ENCODE peak calls at places on chromosomes 6 and 20, in ten cellular contexts. B is testis, Z is endothelial cell of umbilical vein, T is left lung, C is tibial artery, Y is mammary epithelial cell, A is stomach, K is breast epithelium, S is psoas muscle, G is heart left ventricle. J is an unnamed sample.

GRCh38 chr6:70108230-70108629 is 194.7 kb downstream of the COL9A1 start:
- DNase-seq in K (no peak), B (no peak), C (no peak), Z (peak; percentile 26), S (no peak), Y (peak; percentile 8), G (no peak), T (no peak), A (no peak), J (no peak)

GRCh38 chr6:142885182-142885867 is 59.7 kb downstream of the HIVEP2 start:
- DNase-seq in B (peak; percentile 50), C (no peak), S (no peak), Y (peak; percentile 99), Z (peak; percentile 98), A (no peak), G (peak; percentile 48), T (peak; percentile 28), K (peak; percentile 26), J (peak; percentile 29)

GRCh38 chr20:24773168-24773567 is 175.9 kb upstream of the CST7 start:
- DNase-seq in Y (peak; percentile 42), Z (no peak), S (no peak), A (no peak), K (no peak), T (no peak), G (no peak), B (no peak), C (peak; percentile 17), J (no peak)

GRCh38 chr6:155693573-155694428 is 238.2 kb upstream of the NOX3 start:
- DNase-seq in G (no peak), A (peak; percentile 63), Z (no peak), B (no peak), S (no peak), K (no peak), T (no peak), C (no peak), Y (no peak), J (peak; percentile 66)

GRCh38 chr20:63819224-63819917 is 11.7 kb downstream of the ZBTB46 start:
- DNase-seq in Z (peak; percentile 26), B (peak; percentile 55), G (no peak), C (no peak), K (no peak), Y (no peak), S (no peak), T (no peak), A (no peak), J (peak; percentile 62)

GRCh38 chr6:25972128-25972527 is 9.5 kb downstream of the TRIM38 start:
- DNase-seq in B (no peak), A (no peak), S (no peak), G (no peak), K (no peak), Z (no peak), C (no peak), T (no peak), Y (no peak), J (no peak)

GRCh38 chr6:146850238-146850896 is 251.6 kb downstream of the ADGB start:
- DNase-seq in Z (no peak), A (no peak), S (no peak), K (no peak), B (no peak), T (no peak), C (no peak), G (no peak), Y (peak; percentile 32), J (no peak)

GRCh38 chr6:131949909-131950766 is 1.0 kb downstream of the CCN2 start:
- DNase-seq in A (peak; percentile 80), K (peak; percentile 81), S (peak; percentile 73), Y (peak; percentile 85), T (peak; percentile 73), C (peak; percentile 89), Z (peak; percentile 55), G (peak; percentile 80), B (peak; percentile 88), J (peak; percentile 80)

GRCh38 chr6:18386302-18386976 is 711 bp upstream of the RNF144B start:
- DNase-seq in T (no peak), Z (peak; percentile 87), C (peak; percentile 73), S (no peak), B (peak; percentile 39), A (peak; percentile 70), K (peak; percentile 70), G (peak; percentile 59), Y (no peak), J (no peak)

GRCh38 chr6:36373368-36374009 is 14.0 kb downstream of the ETV7 start:
- DNase-seq in S (no peak), Z (no peak), B (peak; percentile 67), T (no peak), G (no peak), K (peak; percentile 31), C (no peak), Y (peak; percentile 78), A (no peak), J (no peak)

GRCh38 chr6:132483779-132484679 is 28.9 kb downstream of the STX7 start:
- DNase-seq in S (no peak), Y (peak; percentile 39), A (no peak), C (no peak), Z (peak; percentile 71), K (no peak), G (peak; percentile 42), B (peak; percentile 30), T (no peak), J (no peak)

DNA sequence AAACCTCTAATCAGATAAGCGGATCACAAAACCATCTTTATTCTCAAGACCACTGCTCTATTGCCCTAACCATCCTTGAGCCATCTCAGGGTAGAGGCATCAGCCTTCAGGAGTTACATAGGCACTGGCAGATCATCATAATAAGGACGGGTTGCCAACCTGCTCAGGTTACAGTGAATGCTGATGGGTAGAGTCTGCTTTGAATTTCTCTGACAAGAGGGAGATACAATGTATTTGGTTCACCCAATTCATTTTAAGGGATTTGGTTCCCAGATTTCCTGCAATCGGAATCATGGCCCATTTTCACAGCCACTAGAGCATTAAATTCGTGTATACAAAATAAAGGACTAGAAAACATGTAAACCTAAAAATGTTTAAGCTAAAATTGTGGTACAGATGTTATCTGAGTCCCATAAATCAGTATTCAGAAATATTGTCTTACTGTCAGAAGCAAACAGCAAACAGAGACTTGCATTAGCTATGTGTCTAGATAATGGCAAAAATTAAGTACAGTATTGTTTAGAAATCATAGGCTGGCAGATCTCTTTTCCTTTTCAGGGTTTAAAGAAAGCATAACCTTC is 41.9 kb upstream of the TMEM170B start:
- DNase-seq in K (no peak), G (no peak), Z (no peak), C (no peak), S (no peak), B (no peak), T (no peak), Y (no peak), A (no peak), J (no peak)
- TF ChIP-seq CTCF in K (no peak), G (no peak), Z (no peak), C (no peak), S (no peak), B (no peak), T (no peak), Y (no peak), A (no peak), J (no peak)

GRCh38 chr6:125474061-125474460 is 172.3 kb upstream of the HDDC2 start:
- DNase-seq in B (no peak), K (no peak), G (no peak), Z (no peak), S (no peak), T (no peak), Y (no peak), A (no peak), C (no peak), J (no peak)

GRCh38 chr6:125477141-125477540 is 175.4 kb upstream of the HDDC2 start:
- DNase-seq in Z (no peak), S (no peak), C (no peak), K (no peak), B (no peak), A (no peak), T (no peak), G (no peak), Y (no peak), J (no peak)

GRCh38 chr6:125469915-125470314 is 168.1 kb upstream of the HDDC2 start:
- DNase-seq in C (no peak), A (no peak), Z (no peak), T (no peak), S (no peak), Y (no peak), G (no peak), B (no peak), K (no peak), J (no peak)

GRCh38 chr6:125471703-125472102 is 169.9 kb upstream of the HDDC2 start:
- DNase-seq in S (no peak), G (no peak), A (no peak), C (no peak), B (no peak), T (no peak), Y (no peak), K (no peak), Z (no peak), J (no peak)
- H3K4me1 ChIP-seq in S (no peaks in the 10 kb centered on the region), G (no peaks in the 10 kb centered on the region), A (no peaks in the 10 kb centered on the region), C (no peaks in the 10 kb centered on the region), B (no peaks in the 10 kb centered on the region), T (no peaks in the 10 kb centered on the region), Y (no peaks in the 10 kb centered on the region), K (no peaks in the 10 kb centered on the region), Z (no peaks in the 10 kb centered on the region), J (no peaks in the 10 kb centered on the region)

GRCh38 chr6:16352258-16352635 is 113.9 kb downstream of the GMPR start:
- DNase-seq in Z (peak; percentile 74), A (no peak), G (no peak), T (no peak), S (no peak), B (no peak), Y (no peak), C (no peak), K (no peak), J (no peak)
- H3K4me3 ChIP-seq in Z (no peak overlapping the region), A (no peak overlapping the region), G (no peak overlapping the region), T (no peak overlapping the region), S (no peak overlapping the region), B (no peak overlapping the region), Y (no peak overlapping the region), C (peak overlapping the region; percentile 21), K (no peak overlapping the region), J (no peak overlapping the region)

GRCh38 chr6:16972535-16972934 is 129.3 kb upstream of the STMND1 start:
- DNase-seq in Y (no peak), C (no peak), G (no peak), Z (no peak), T (no peak), B (no peak), K (no peak), S (no peak), A (no peak), J (no peak)

GRCh38 chr6:16966821-16967817 is 134.7 kb upstream of the STMND1 start:
- DNase-seq in T (no peak), G (no peak), Z (no peak), S (no peak), Y (no peak), B (no peak), K (no peak), C (no peak), A (no peak), J (no peak)

GRCh38 chr6:16973071-16973470 is 128.8 kb upstream of the STMND1 start:
- DNase-seq in B (no peak), G (no peak), K (no peak), A (no peak), Y (no peak), Z (no peak), C (no peak), T (no peak), S (no peak), J (no peak)

GRCh38 chr6:16973545-16974386 is 128.1 kb upstream of the STMND1 start:
- DNase-seq in T (no peak), C (no peak), Z (no peak), B (no peak), K (no peak), S (no peak), A (no peak), G (no peak), Y (no peak), J (no peak)

GRCh38 chr6:16969699-16970695 is 131.9 kb upstream of the STMND1 start:
- DNase-seq in S (no peak), K (no peak), C (no peak), B (no peak), G (no peak), A (no peak), T (no peak), Z (no peak), Y (no peak), J (no peak)
- TF ChIP-seq CTCF in S (no peak), K (no peak), C (no peak), B (no peak), G (no peak), A (no peak), T (no peak), Z (no peak), Y (no peak), J (no peak)